ENCODE peak calls at places on chromosomes 2 and 18, in six cellular contexts. One of them, this sample, is unnamed.

GRCh38 chr2:108634591-108635160 is 84.6 kb upstream of the RANBP2 start:
- DNase-seq in stimulated activated CD4-positive, alpha-beta T cell treated with anti-CD3 and anti-CD28 coated beads, TNF-alpha, amount 100 ng/mL, for 48 hours: no peak
- DNase-seq in brain microvascular endothelial cell: no peak
- DNase-seq in T-helper 1 cell: no peak
- DNase-seq in psoas muscle: no peak
- DNase-seq in NB4: no peak
- DNase-seq in this sample: no peak

GRCh38 chr2:24973812-24974211 is 2.1 kb upstream of the DNAJC27 start:
- DNase-seq in stimulated activated CD4-positive, alpha-beta T cell treated with anti-CD3 and anti-CD28 coated beads, TNF-alpha, amount 100 ng/mL, for 48 hours: no peak
- DNase-seq in brain microvascular endothelial cell: no peak
- DNase-seq in T-helper 1 cell: no peak
- DNase-seq in psoas muscle: no peak
- DNase-seq in NB4: no peak
- DNase-seq in this sample: no peak

GRCh38 chr2:224038049-224038829 is 847 bp downstream of the SERPINE2 start:
- DNase-seq in stimulated activated CD4-positive, alpha-beta T cell treated with anti-CD3 and anti-CD28 coated beads, TNF-alpha, amount 100 ng/mL, for 48 hours: peak; percentile 46
- DNase-seq in brain microvascular endothelial cell: no peak
- DNase-seq in T-helper 1 cell: no peak
- DNase-seq in psoas muscle: peak; percentile 58
- DNase-seq in NB4: peak; percentile 57
- DNase-seq in this sample: peak; percentile 76

GRCh38 chr2:111978452-111979170 is 76.5 kb upstream of the TMEM87B start:
- DNase-seq in stimulated activated CD4-positive, alpha-beta T cell treated with anti-CD3 and anti-CD28 coated beads, TNF-alpha, amount 100 ng/mL, for 48 hours: no peak
- DNase-seq in brain microvascular endothelial cell: no peak
- DNase-seq in T-helper 1 cell: no peak
- DNase-seq in psoas muscle: no peak
- DNase-seq in NB4: no peak
- DNase-seq in this sample: no peak

GRCh38 chr18:55779711-55780590 is 192.0 kb upstream of the TCF4 start:
- DNase-seq in stimulated activated CD4-positive, alpha-beta T cell treated with anti-CD3 and anti-CD28 coated beads, TNF-alpha, amount 100 ng/mL, for 48 hours: no peak
- DNase-seq in brain microvascular endothelial cell: no peak
- DNase-seq in T-helper 1 cell: no peak
- DNase-seq in psoas muscle: peak; percentile 72
- DNase-seq in NB4: no peak
- DNase-seq in this sample: peak; percentile 71

GRCh38 chr2:50746526-50746925 is 285.4 kb downstream of the NRXN1 start:
- DNase-seq in stimulated activated CD4-positive, alpha-beta T cell treated with anti-CD3 and anti-CD28 coated beads, TNF-alpha, amount 100 ng/mL, for 48 hours: no peak
- DNase-seq in brain microvascular endothelial cell: peak; percentile 49
- DNase-seq in T-helper 1 cell: no peak
- DNase-seq in psoas muscle: no peak
- DNase-seq in NB4: peak; percentile 48
- DNase-seq in this sample: no peak

GRCh38 chr2:149087751-149088150 is 49.3 kb downstream of the LYPD6B start:
- DNase-seq in stimulated activated CD4-positive, alpha-beta T cell treated with anti-CD3 and anti-CD28 coated beads, TNF-alpha, amount 100 ng/mL, for 48 hours: no peak
- DNase-seq in brain microvascular endothelial cell: no peak
- DNase-seq in T-helper 1 cell: no peak
- DNase-seq in psoas muscle: no peak
- DNase-seq in NB4: peak; percentile 55
- DNase-seq in this sample: no peak

GRCh38 chr18:2982452-2983172 is 30.3 kb downstream of the LPIN2 start:
- DNase-seq in stimulated activated CD4-positive, alpha-beta T cell treated with anti-CD3 and anti-CD28 coated beads, TNF-alpha, amount 100 ng/mL, for 48 hours: no peak
- DNase-seq in brain microvascular endothelial cell: no peak
- DNase-seq in T-helper 1 cell: no peak
- DNase-seq in psoas muscle: no peak
- DNase-seq in NB4: no peak
- DNase-seq in this sample: no peak

GRCh38 chr2:86485103-86485502 is 43.9 kb downstream of the KDM3A start:
- DNase-seq in stimulated activated CD4-positive, alpha-beta T cell treated with anti-CD3 and anti-CD28 coated beads, TNF-alpha, amount 100 ng/mL, for 48 hours: no peak
- DNase-seq in brain microvascular endothelial cell: no peak
- DNase-seq in T-helper 1 cell: no peak
- DNase-seq in psoas muscle: no peak
- DNase-seq in NB4: no peak
- DNase-seq in this sample: no peak

GRCh38 chr2:6986251-6986893 is 69.2 kb downstream of the RNF144A start:
- DNase-seq in stimulated activated CD4-positive, alpha-beta T cell treated with anti-CD3 and anti-CD28 coated beads, TNF-alpha, amount 100 ng/mL, for 48 hours: no peak
- DNase-seq in brain microvascular endothelial cell: no peak
- DNase-seq in T-helper 1 cell: no peak
- DNase-seq in psoas muscle: no peak
- DNase-seq in NB4: peak; percentile 78
- DNase-seq in this sample: no peak

GRCh38 chr18:29147944-29148343 is 971.0 kb upstream of the CDH2 start:
- DNase-seq in stimulated activated CD4-positive, alpha-beta T cell treated with anti-CD3 and anti-CD28 coated beads, TNF-alpha, amount 100 ng/mL, for 48 hours: no peak
- DNase-seq in brain microvascular endothelial cell: peak; percentile 57
- DNase-seq in T-helper 1 cell: no peak
- DNase-seq in psoas muscle: no peak
- DNase-seq in NB4: peak; percentile 3
- DNase-seq in this sample: no peak

GRCh38 chr2:68937346-68938055 is 15.2 kb downstream of the GKN2 start:
- DNase-seq in stimulated activated CD4-positive, alpha-beta T cell treated with anti-CD3 and anti-CD28 coated beads, TNF-alpha, amount 100 ng/mL, for 48 hours: no peak
- DNase-seq in brain microvascular endothelial cell: no peak
- DNase-seq in T-helper 1 cell: no peak
- DNase-seq in psoas muscle: no peak
- DNase-seq in NB4: no peak
- DNase-seq in this sample: no peak

GRCh38 chr2:239288951-239289481 is 111.8 kb downstream of the HDAC4 start:
- DNase-seq in stimulated activated CD4-positive, alpha-beta T cell treated with anti-CD3 and anti-CD28 coated beads, TNF-alpha, amount 100 ng/mL, for 48 hours: no peak
- DNase-seq in brain microvascular endothelial cell: no peak
- DNase-seq in T-helper 1 cell: no peak
- DNase-seq in psoas muscle: peak; percentile 66
- DNase-seq in NB4: no peak
- DNase-seq in this sample: peak; percentile 50

GRCh38 chr18:56575819-56576663 is 62.4 kb downstream of the TXNL1 start:
- DNase-seq in stimulated activated CD4-positive, alpha-beta T cell treated with anti-CD3 and anti-CD28 coated beads, TNF-alpha, amount 100 ng/mL, for 48 hours: no peak
- DNase-seq in brain microvascular endothelial cell: peak; percentile 53
- DNase-seq in T-helper 1 cell: no peak
- DNase-seq in psoas muscle: no peak
- DNase-seq in NB4: peak; percentile 55
- DNase-seq in this sample: no peak

GRCh38 chr18:76978616-76979015 is 154.0 kb downstream of the MBP start:
- DNase-seq in stimulated activated CD4-positive, alpha-beta T cell treated with anti-CD3 and anti-CD28 coated beads, TNF-alpha, amount 100 ng/mL, for 48 hours: no peak
- DNase-seq in brain microvascular endothelial cell: no peak
- DNase-seq in T-helper 1 cell: no peak
- DNase-seq in psoas muscle: no peak
- DNase-seq in NB4: no peak
- DNase-seq in this sample: no peak

GRCh38 chr2:50720695-50721314 is 311.1 kb downstream of the NRXN1 start:
- DNase-seq in stimulated activated CD4-positive, alpha-beta T cell treated with anti-CD3 and anti-CD28 coated beads, TNF-alpha, amount 100 ng/mL, for 48 hours: no peak
- DNase-seq in brain microvascular endothelial cell: peak; percentile 6
- DNase-seq in T-helper 1 cell: no peak
- DNase-seq in psoas muscle: no peak
- DNase-seq in NB4: no peak
- DNase-seq in this sample: no peak

GRCh38 chr2:112004246-112004645 is 50.8 kb upstream of the TMEM87B start:
- DNase-seq in stimulated activated CD4-positive, alpha-beta T cell treated with anti-CD3 and anti-CD28 coated beads, TNF-alpha, amount 100 ng/mL, for 48 hours: no peak
- DNase-seq in brain microvascular endothelial cell: no peak
- DNase-seq in T-helper 1 cell: no peak
- DNase-seq in psoas muscle: peak; percentile 62
- DNase-seq in NB4: peak; percentile 96
- DNase-seq in this sample: peak; percentile 85

GRCh38 chr2:32688511-32688910 is 60.7 kb downstream of the TTC27 start:
- DNase-seq in stimulated activated CD4-positive, alpha-beta T cell treated with anti-CD3 and anti-CD28 coated beads, TNF-alpha, amount 100 ng/mL, for 48 hours: no peak
- DNase-seq in brain microvascular endothelial cell: no peak
- DNase-seq in T-helper 1 cell: no peak
- DNase-seq in psoas muscle: no peak
- DNase-seq in NB4: peak; percentile 55
- DNase-seq in this sample: no peak

GRCh38 chr2:176445831-176446433 is 176.7 kb downstream of the MTX2 start:
- DNase-seq in stimulated activated CD4-positive, alpha-beta T cell treated with anti-CD3 and anti-CD28 coated beads, TNF-alpha, amount 100 ng/mL, for 48 hours: no peak
- DNase-seq in brain microvascular endothelial cell: peak; percentile 51
- DNase-seq in T-helper 1 cell: no peak
- DNase-seq in psoas muscle: no peak
- DNase-seq in NB4: no peak
- DNase-seq in this sample: no peak

GRCh38 chr18:67282796-67283195 is 233.7 kb downstream of the DSEL start:
- DNase-seq in stimulated activated CD4-positive, alpha-beta T cell treated with anti-CD3 and anti-CD28 coated beads, TNF-alpha, amount 100 ng/mL, for 48 hours: no peak
- DNase-seq in brain microvascular endothelial cell: no peak
- DNase-seq in T-helper 1 cell: no peak
- DNase-seq in psoas muscle: no peak
- DNase-seq in NB4: no peak
- DNase-seq in this sample: no peak

GRCh38 chr18:57881818-57882413 is 78.8 kb upstream of the ATP8B1 start:
- DNase-seq in stimulated activated CD4-positive, alpha-beta T cell treated with anti-CD3 and anti-CD28 coated beads, TNF-alpha, amount 100 ng/mL, for 48 hours: peak; percentile 12
- DNase-seq in brain microvascular endothelial cell: peak; percentile 65
- DNase-seq in T-helper 1 cell: peak; percentile 13
- DNase-seq in psoas muscle: peak; percentile 59
- DNase-seq in NB4: peak; percentile 74
- DNase-seq in this sample: no peak

GRCh38 chr2:13260401-13260800 is 543.7 kb downstream of the TRIB2 start:
- DNase-seq in stimulated activated CD4-positive, alpha-beta T cell treated with anti-CD3 and anti-CD28 coated beads, TNF-alpha, amount 100 ng/mL, for 48 hours: no peak
- DNase-seq in brain microvascular endothelial cell: no peak
- DNase-seq in T-helper 1 cell: no peak
- DNase-seq in psoas muscle: no peak
- DNase-seq in NB4: peak; percentile 11
- DNase-seq in this sample: no peak

GRCh38 chr2:1854747-1855146 is 110.4 kb upstream of the PXDN start:
- DNase-seq in stimulated activated CD4-positive, alpha-beta T cell treated with anti-CD3 and anti-CD28 coated beads, TNF-alpha, amount 100 ng/mL, for 48 hours: no peak
- DNase-seq in brain microvascular endothelial cell: peak; percentile 76
- DNase-seq in T-helper 1 cell: no peak
- DNase-seq in psoas muscle: no peak
- DNase-seq in NB4: peak; percentile 42
- DNase-seq in this sample: no peak

GRCh38 chr2:164496421-164496820 is 124.9 kb downstream of the GRB14 start:
- DNase-seq in stimulated activated CD4-positive, alpha-beta T cell treated with anti-CD3 and anti-CD28 coated beads, TNF-alpha, amount 100 ng/mL, for 48 hours: no peak
- DNase-seq in brain microvascular endothelial cell: no peak
- DNase-seq in T-helper 1 cell: no peak
- DNase-seq in psoas muscle: no peak
- DNase-seq in NB4: no peak
- DNase-seq in this sample: no peak

GRCh38 chr2:55225481-55226020 is 6.5 kb downstream of the CLHC1 start:
- DNase-seq in stimulated activated CD4-positive, alpha-beta T cell treated with anti-CD3 and anti-CD28 coated beads, TNF-alpha, amount 100 ng/mL, for 48 hours: no peak
- DNase-seq in brain microvascular endothelial cell: no peak
- DNase-seq in T-helper 1 cell: no peak
- DNase-seq in psoas muscle: no peak
- DNase-seq in NB4: no peak
- DNase-seq in this sample: no peak

This sample was measured in Right ventricle myocardium inferior.